ENCODE peak calls at places on chromosomes 7 and 10, in seven cellular contexts. One of them, this sample, is unnamed.

GRCh38 chr7:3239291-3239691 is 61.8 kb upstream of the SDK1 start:
- DNase-seq in SW 1271: no peak
- DNase-seq in choroid plexus epithelial cell: no peak
- DNase-seq in T-helper 17 cell: no peak
- DNase-seq in HEK293T: no peak
- DNase-seq in HCT116: no peak
- DNase-seq in activated CD8-positive, alpha-beta T cell treated with anti-CD3 and anti-CD28 coated beads, Interleukin-2, amount 10 ng/mL, durations not matched to agents 7 days and 5 days: no peak
- DNase-seq in this sample: no peak

GRCh38 chr10:83657487-83657886 is 481.8 kb upstream of the GHITM start:
- DNase-seq in SW 1271: no peak
- DNase-seq in choroid plexus epithelial cell: no peak
- DNase-seq in T-helper 17 cell: no peak
- DNase-seq in HEK293T: no peak
- DNase-seq in HCT116: no peak
- DNase-seq in activated CD8-positive, alpha-beta T cell treated with anti-CD3 and anti-CD28 coated beads, Interleukin-2, amount 10 ng/mL, durations not matched to agents 7 days and 5 days: no peak
- DNase-seq in this sample: no peak

GRCh38 chr10:71087622-71088021 is 124.7 kb upstream of the UNC5B start:
- DNase-seq in SW 1271: no peak
- DNase-seq in choroid plexus epithelial cell: no peak
- DNase-seq in T-helper 17 cell: no peak
- DNase-seq in HEK293T: peak; percentile 2
- DNase-seq in HCT116: no peak
- DNase-seq in activated CD8-positive, alpha-beta T cell treated with anti-CD3 and anti-CD28 coated beads, Interleukin-2, amount 10 ng/mL, durations not matched to agents 7 days and 5 days: peak; percentile 5
- DNase-seq in this sample: no peak

GRCh38 chr7:99092064-99092720 is 51.7 kb downstream of the SMURF1 start:
- DNase-seq in SW 1271: no peak
- DNase-seq in choroid plexus epithelial cell: no peak
- DNase-seq in T-helper 17 cell: no peak
- DNase-seq in HEK293T: no peak
- DNase-seq in HCT116: no peak
- DNase-seq in activated CD8-positive, alpha-beta T cell treated with anti-CD3 and anti-CD28 coated beads, Interleukin-2, amount 10 ng/mL, durations not matched to agents 7 days and 5 days: no peak
- DNase-seq in this sample: no peak

GRCh38 chr7:155255660-155256059 is 42.0 kb upstream of the INSIG1 start:
- DNase-seq in SW 1271: no peak
- DNase-seq in choroid plexus epithelial cell: no peak
- DNase-seq in T-helper 17 cell: no peak
- DNase-seq in HEK293T: no peak
- DNase-seq in HCT116: no peak
- DNase-seq in activated CD8-positive, alpha-beta T cell treated with anti-CD3 and anti-CD28 coated beads, Interleukin-2, amount 10 ng/mL, durations not matched to agents 7 days and 5 days: no peak
- DNase-seq in this sample: no peak

GRCh38 chr7:150948791-150949251 is 29.3 kb downstream of the KCNH2 start:
- DNase-seq in SW 1271: no peak
- DNase-seq in choroid plexus epithelial cell: no peak
- DNase-seq in T-helper 17 cell: no peak
- DNase-seq in HEK293T: no peak
- DNase-seq in HCT116: no peak
- DNase-seq in activated CD8-positive, alpha-beta T cell treated with anti-CD3 and anti-CD28 coated beads, Interleukin-2, amount 10 ng/mL, durations not matched to agents 7 days and 5 days: no peak
- DNase-seq in this sample: no peak

GRCh38 chr7:135368416-135369186 is 135.0 kb downstream of the STRA8 start:
- DNase-seq in SW 1271: no peak
- DNase-seq in choroid plexus epithelial cell: no peak
- DNase-seq in T-helper 17 cell: no peak
- DNase-seq in HEK293T: no peak
- DNase-seq in HCT116: no peak
- DNase-seq in activated CD8-positive, alpha-beta T cell treated with anti-CD3 and anti-CD28 coated beads, Interleukin-2, amount 10 ng/mL, durations not matched to agents 7 days and 5 days: no peak
- DNase-seq in this sample: no peak

GRCh38 chr7:44490351-44491200 is at the start of gene NUDCD3:
- DNase-seq in SW 1271: peak; percentile 90
- DNase-seq in choroid plexus epithelial cell: peak; percentile 83
- DNase-seq in T-helper 17 cell: peak; percentile 66
- DNase-seq in HEK293T: peak; percentile 87
- DNase-seq in HCT116: peak; percentile 78
- DNase-seq in activated CD8-positive, alpha-beta T cell treated with anti-CD3 and anti-CD28 coated beads, Interleukin-2, amount 10 ng/mL, durations not matched to agents 7 days and 5 days: peak; percentile 89
- DNase-seq in this sample: peak; percentile 72

GRCh38 chr10:125057158-125058001 is 103.0 kb downstream of the CTBP2 start:
- DNase-seq in SW 1271: no peak
- DNase-seq in choroid plexus epithelial cell: peak; percentile 95
- DNase-seq in T-helper 17 cell: no peak
- DNase-seq in HEK293T: no peak
- DNase-seq in HCT116: no peak
- DNase-seq in activated CD8-positive, alpha-beta T cell treated with anti-CD3 and anti-CD28 coated beads, Interleukin-2, amount 10 ng/mL, durations not matched to agents 7 days and 5 days: no peak
- DNase-seq in this sample: no peak

GRCh38 chr10:11280187-11280932 is 262.7 kb downstream of the CELF2 start:
- DNase-seq in SW 1271: no peak
- DNase-seq in choroid plexus epithelial cell: no peak
- DNase-seq in T-helper 17 cell: no peak
- DNase-seq in HEK293T: no peak
- DNase-seq in HCT116: no peak
- DNase-seq in activated CD8-positive, alpha-beta T cell treated with anti-CD3 and anti-CD28 coated beads, Interleukin-2, amount 10 ng/mL, durations not matched to agents 7 days and 5 days: no peak
- DNase-seq in this sample: no peak

GRCh38 chr10:114547466-114547865 is 110.6 kb downstream of the ABLIM1 start:
- DNase-seq in SW 1271: no peak
- DNase-seq in choroid plexus epithelial cell: no peak
- DNase-seq in T-helper 17 cell: no peak
- DNase-seq in HEK293T: no peak
- DNase-seq in HCT116: no peak
- DNase-seq in activated CD8-positive, alpha-beta T cell treated with anti-CD3 and anti-CD28 coated beads, Interleukin-2, amount 10 ng/mL, durations not matched to agents 7 days and 5 days: peak; percentile 44
- DNase-seq in this sample: no peak

GRCh38 chr7:25678215-25678614 is 449.9 kb upstream of the NPVF start:
- DNase-seq in SW 1271: no peak
- DNase-seq in choroid plexus epithelial cell: no peak
- DNase-seq in T-helper 17 cell: no peak
- DNase-seq in HEK293T: no peak
- DNase-seq in HCT116: no peak
- DNase-seq in activated CD8-positive, alpha-beta T cell treated with anti-CD3 and anti-CD28 coated beads, Interleukin-2, amount 10 ng/mL, durations not matched to agents 7 days and 5 days: no peak
- DNase-seq in this sample: no peak

GRCh38 chr10:98097611-98098010 is 36.8 kb upstream of the R3HCC1L start:
- DNase-seq in SW 1271: no peak
- DNase-seq in choroid plexus epithelial cell: no peak
- DNase-seq in T-helper 17 cell: no peak
- DNase-seq in HEK293T: peak; percentile 34
- DNase-seq in HCT116: no peak
- DNase-seq in activated CD8-positive, alpha-beta T cell treated with anti-CD3 and anti-CD28 coated beads, Interleukin-2, amount 10 ng/mL, durations not matched to agents 7 days and 5 days: no peak
- DNase-seq in this sample: no peak

GRCh38 chr7:4237296-4238235 is 444.5 kb upstream of the FOXK1 start:
- DNase-seq in SW 1271: no peak
- DNase-seq in choroid plexus epithelial cell: no peak
- DNase-seq in T-helper 17 cell: no peak
- DNase-seq in HEK293T: no peak
- DNase-seq in HCT116: no peak
- DNase-seq in activated CD8-positive, alpha-beta T cell treated with anti-CD3 and anti-CD28 coated beads, Interleukin-2, amount 10 ng/mL, durations not matched to agents 7 days and 5 days: no peak
- DNase-seq in this sample: no peak

GRCh38 chr7:157496426-157497275 is 159.8 kb downstream of the DNAJB6 start:
- DNase-seq in SW 1271: no peak
- DNase-seq in choroid plexus epithelial cell: no peak
- DNase-seq in T-helper 17 cell: no peak
- DNase-seq in HEK293T: no peak
- DNase-seq in HCT116: no peak
- DNase-seq in activated CD8-positive, alpha-beta T cell treated with anti-CD3 and anti-CD28 coated beads, Interleukin-2, amount 10 ng/mL, durations not matched to agents 7 days and 5 days: peak; percentile 19
- DNase-seq in this sample: no peak

GRCh38 chr10:71684356-71685173 is 35.0 kb downstream of the C10orf105 start:
- DNase-seq in SW 1271: no peak
- DNase-seq in choroid plexus epithelial cell: peak; percentile 8
- DNase-seq in T-helper 17 cell: no peak
- DNase-seq in HEK293T: no peak
- DNase-seq in HCT116: peak; percentile 26
- DNase-seq in activated CD8-positive, alpha-beta T cell treated with anti-CD3 and anti-CD28 coated beads, Interleukin-2, amount 10 ng/mL, durations not matched to agents 7 days and 5 days: peak; percentile 51
- DNase-seq in this sample: no peak

GRCh38 chr7:83996879-83997278 is 197.7 kb downstream of the SEMA3A start:
- DNase-seq in SW 1271: no peak
- DNase-seq in choroid plexus epithelial cell: peak; percentile 23
- DNase-seq in T-helper 17 cell: no peak
- DNase-seq in HEK293T: no peak
- DNase-seq in HCT116: no peak
- DNase-seq in activated CD8-positive, alpha-beta T cell treated with anti-CD3 and anti-CD28 coated beads, Interleukin-2, amount 10 ng/mL, durations not matched to agents 7 days and 5 days: no peak
- DNase-seq in this sample: no peak

GRCh38 chr7:104943502-104944343 is 70.3 kb upstream of the KMT2E start:
- DNase-seq in SW 1271: no peak
- DNase-seq in choroid plexus epithelial cell: peak; percentile 38
- DNase-seq in T-helper 17 cell: peak; percentile 29
- DNase-seq in HEK293T: peak; percentile 21
- DNase-seq in HCT116: peak; percentile 94
- DNase-seq in activated CD8-positive, alpha-beta T cell treated with anti-CD3 and anti-CD28 coated beads, Interleukin-2, amount 10 ng/mL, durations not matched to agents 7 days and 5 days: peak; percentile 76
- DNase-seq in this sample: no peak

GRCh38 chr10:33352154-33352553 is 17.7 kb upstream of the NRP1 start:
- DNase-seq in SW 1271: no peak
- DNase-seq in choroid plexus epithelial cell: peak; percentile 36
- DNase-seq in T-helper 17 cell: no peak
- DNase-seq in HEK293T: no peak
- DNase-seq in HCT116: no peak
- DNase-seq in activated CD8-positive, alpha-beta T cell treated with anti-CD3 and anti-CD28 coated beads, Interleukin-2, amount 10 ng/mL, durations not matched to agents 7 days and 5 days: no peak
- DNase-seq in this sample: no peak

GRCh38 chr7:83119496-83119895 is 43.2 kb downstream of the PCLO start:
- DNase-seq in SW 1271: no peak
- DNase-seq in choroid plexus epithelial cell: peak; percentile 55
- DNase-seq in T-helper 17 cell: no peak
- DNase-seq in HEK293T: no peak
- DNase-seq in HCT116: no peak
- DNase-seq in activated CD8-positive, alpha-beta T cell treated with anti-CD3 and anti-CD28 coated beads, Interleukin-2, amount 10 ng/mL, durations not matched to agents 7 days and 5 days: no peak
- DNase-seq in this sample: no peak

GRCh38 chr7:27204851-27205322 is 5.0 kb upstream of the HOXA13 start:
- DNase-seq in SW 1271: no peak
- DNase-seq in choroid plexus epithelial cell: no peak
- DNase-seq in T-helper 17 cell: no peak
- DNase-seq in HEK293T: no peak
- DNase-seq in HCT116: no peak
- DNase-seq in activated CD8-positive, alpha-beta T cell treated with anti-CD3 and anti-CD28 coated beads, Interleukin-2, amount 10 ng/mL, durations not matched to agents 7 days and 5 days: no peak
- DNase-seq in this sample: no peak

GRCh38 chr10:46236537-46236887 is 50.3 kb upstream of the ANTXRL start:
- DNase-seq in SW 1271: no peak
- DNase-seq in choroid plexus epithelial cell: no peak
- DNase-seq in T-helper 17 cell: no peak
- DNase-seq in HEK293T: no peak
- DNase-seq in HCT116: no peak
- DNase-seq in activated CD8-positive, alpha-beta T cell treated with anti-CD3 and anti-CD28 coated beads, Interleukin-2, amount 10 ng/mL, durations not matched to agents 7 days and 5 days: no peak
- DNase-seq in this sample: no peak

This sample was measured in NCI-H1417 treated with DMSO at 0.1 percent for 48 hours.